ENCODE peak calls at places on chromosomes 3 and 15, in ten cellular contexts. One of them, this sample, is unnamed.

GRCh38 chr3:50587806-50588758 is 18.8 kb downstream of the HEMK1 start:
- DNase-seq in HL-60: no peak
- DNase-seq in GM04503: no peak
- DNase-seq in brain microvascular endothelial cell: no peak
- DNase-seq in NCI-H2029 treated with DMSO at 0.1 percent for 48 hours: no peak
- DNase-seq in NCI-H510A treated with DMSO at 0.1 percent for 48 hours: no peak
- DNase-seq in islet precursor cell: no peak
- DNase-seq in activated B cell treated with CpG ODN at 0.5 μM for 24 hours: no peak
- DNase-seq in A673: no peak
- DNase-seq in testis: no peak
- DNase-seq in this sample: no peak

GRCh38 chr3:58084166-58084565 is 75.9 kb downstream of the FLNB start:
- DNase-seq in HL-60: no peak
- DNase-seq in GM04503: no peak
- DNase-seq in brain microvascular endothelial cell: no peak
- DNase-seq in NCI-H2029 treated with DMSO at 0.1 percent for 48 hours: no peak
- DNase-seq in NCI-H510A treated with DMSO at 0.1 percent for 48 hours: no peak
- DNase-seq in islet precursor cell: no peak
- DNase-seq in activated B cell treated with CpG ODN at 0.5 μM for 24 hours: no peak
- DNase-seq in A673: no peak
- DNase-seq in testis: no peak
- DNase-seq in this sample: no peak

GRCh38 chr3:195771651-195772300 is 40.0 kb downstream of the MUC4 start:
- DNase-seq in HL-60: no peak
- DNase-seq in GM04503: no peak
- DNase-seq in brain microvascular endothelial cell: no peak
- DNase-seq in NCI-H2029 treated with DMSO at 0.1 percent for 48 hours: no peak
- DNase-seq in NCI-H510A treated with DMSO at 0.1 percent for 48 hours: no peak
- DNase-seq in islet precursor cell: peak
- DNase-seq in activated B cell treated with CpG ODN at 0.5 μM for 24 hours: no peak
- DNase-seq in A673: no peak
- DNase-seq in testis: no peak
- DNase-seq in this sample: peak

GRCh38 chr3:194687638-194688206 is 2.0 kb downstream of the FAM43A start:
- DNase-seq in HL-60: peak
- DNase-seq in GM04503: no peak
- DNase-seq in brain microvascular endothelial cell: peak
- DNase-seq in NCI-H2029 treated with DMSO at 0.1 percent for 48 hours: no peak
- DNase-seq in NCI-H510A treated with DMSO at 0.1 percent for 48 hours: peak
- DNase-seq in islet precursor cell: peak
- DNase-seq in activated B cell treated with CpG ODN at 0.5 μM for 24 hours: peak
- DNase-seq in A673: peak
- DNase-seq in testis: peak
- DNase-seq in this sample: peak

GRCh38 chr3:180391001-180391400 is 211.0 kb upstream of the TTC14 start:
- DNase-seq in HL-60: no peak
- DNase-seq in GM04503: no peak
- DNase-seq in brain microvascular endothelial cell: no peak
- DNase-seq in NCI-H2029 treated with DMSO at 0.1 percent for 48 hours: no peak
- DNase-seq in NCI-H510A treated with DMSO at 0.1 percent for 48 hours: no peak
- DNase-seq in islet precursor cell: no peak
- DNase-seq in activated B cell treated with CpG ODN at 0.5 μM for 24 hours: no peak
- DNase-seq in A673: no peak
- DNase-seq in testis: no peak
- DNase-seq in this sample: no peak

GRCh38 chr3:14768881-14769280 is 49.9 kb upstream of the FGD5 start:
- DNase-seq in HL-60: no peak
- DNase-seq in GM04503: no peak
- DNase-seq in brain microvascular endothelial cell: no peak
- DNase-seq in NCI-H2029 treated with DMSO at 0.1 percent for 48 hours: no peak
- DNase-seq in NCI-H510A treated with DMSO at 0.1 percent for 48 hours: no peak
- DNase-seq in islet precursor cell: peak
- DNase-seq in activated B cell treated with CpG ODN at 0.5 μM for 24 hours: no peak
- DNase-seq in A673: no peak
- DNase-seq in testis: peak
- DNase-seq in this sample: peak

GRCh38 chr3:149299938-149300791 is 33.3 kb downstream of the TM4SF18 start:
- DNase-seq in HL-60: peak
- DNase-seq in GM04503: peak
- DNase-seq in brain microvascular endothelial cell: peak
- DNase-seq in NCI-H2029 treated with DMSO at 0.1 percent for 48 hours: peak
- DNase-seq in NCI-H510A treated with DMSO at 0.1 percent for 48 hours: peak
- DNase-seq in islet precursor cell: peak
- DNase-seq in activated B cell treated with CpG ODN at 0.5 μM for 24 hours: no peak
- DNase-seq in A673: peak
- DNase-seq in testis: no peak
- DNase-seq in this sample: no peak

GRCh38 chr3:42876940-42877720 is 1.5 kb upstream of the CYP8B1 start:
- DNase-seq in HL-60: no peak
- DNase-seq in GM04503: no peak
- DNase-seq in brain microvascular endothelial cell: no peak
- DNase-seq in NCI-H2029 treated with DMSO at 0.1 percent for 48 hours: no peak
- DNase-seq in NCI-H510A treated with DMSO at 0.1 percent for 48 hours: no peak
- DNase-seq in islet precursor cell: no peak
- DNase-seq in activated B cell treated with CpG ODN at 0.5 μM for 24 hours: no peak
- DNase-seq in A673: no peak
- DNase-seq in testis: no peak
- DNase-seq in this sample: no peak

GRCh38 chr3:100954990-100955389 is 38.2 kb downstream of the ABI3BP start:
- DNase-seq in HL-60: no peak
- DNase-seq in GM04503: peak
- DNase-seq in brain microvascular endothelial cell: peak
- DNase-seq in NCI-H2029 treated with DMSO at 0.1 percent for 48 hours: no peak
- DNase-seq in NCI-H510A treated with DMSO at 0.1 percent for 48 hours: no peak
- DNase-seq in islet precursor cell: no peak
- DNase-seq in activated B cell treated with CpG ODN at 0.5 μM for 24 hours: no peak
- DNase-seq in A673: no peak
- DNase-seq in testis: peak
- DNase-seq in this sample: no peak

GRCh38 chr3:136141891-136142290 is 54.2 kb downstream of the MSL2 start:
- DNase-seq in HL-60: no peak
- DNase-seq in GM04503: no peak
- DNase-seq in brain microvascular endothelial cell: no peak
- DNase-seq in NCI-H2029 treated with DMSO at 0.1 percent for 48 hours: no peak
- DNase-seq in NCI-H510A treated with DMSO at 0.1 percent for 48 hours: no peak
- DNase-seq in islet precursor cell: no peak
- DNase-seq in activated B cell treated with CpG ODN at 0.5 μM for 24 hours: no peak
- DNase-seq in A673: no peak
- DNase-seq in testis: no peak
- DNase-seq in this sample: no peak

GRCh38 chr15:28459279-28459678 is 73.5 kb downstream of the GOLGA8G start:
- DNase-seq in HL-60: no peak
- DNase-seq in GM04503: no peak
- DNase-seq in brain microvascular endothelial cell: no peak
- DNase-seq in NCI-H2029 treated with DMSO at 0.1 percent for 48 hours: no peak
- DNase-seq in NCI-H510A treated with DMSO at 0.1 percent for 48 hours: no peak
- DNase-seq in islet precursor cell: no peak
- DNase-seq in activated B cell treated with CpG ODN at 0.5 μM for 24 hours: no peak
- DNase-seq in A673: no peak
- DNase-seq in testis: no peak
- DNase-seq in this sample: no peak

GRCh38 chr3:141561426-141562034 is 74.7 kb downstream of the RASA2 start:
- DNase-seq in HL-60: peak
- DNase-seq in GM04503: no peak
- DNase-seq in brain microvascular endothelial cell: peak
- DNase-seq in NCI-H2029 treated with DMSO at 0.1 percent for 48 hours: peak
- DNase-seq in NCI-H510A treated with DMSO at 0.1 percent for 48 hours: peak
- DNase-seq in islet precursor cell: no peak
- DNase-seq in activated B cell treated with CpG ODN at 0.5 μM for 24 hours: no peak
- DNase-seq in A673: peak
- DNase-seq in testis: peak
- DNase-seq in this sample: peak

GRCh38 chr3:67461667-67462142 is 192.7 kb downstream of the SUCLG2 start:
- DNase-seq in HL-60: no peak
- DNase-seq in GM04503: peak
- DNase-seq in brain microvascular endothelial cell: peak
- DNase-seq in NCI-H2029 treated with DMSO at 0.1 percent for 48 hours: no peak
- DNase-seq in NCI-H510A treated with DMSO at 0.1 percent for 48 hours: no peak
- DNase-seq in islet precursor cell: no peak
- DNase-seq in activated B cell treated with CpG ODN at 0.5 μM for 24 hours: no peak
- DNase-seq in A673: peak
- DNase-seq in testis: no peak
- DNase-seq in this sample: no peak

GRCh38 chr15:66483131-66483566 is 14.4 kb downstream of the SNAPC5 start:
- DNase-seq in HL-60: peak
- DNase-seq in GM04503: peak
- DNase-seq in brain microvascular endothelial cell: no peak
- DNase-seq in NCI-H2029 treated with DMSO at 0.1 percent for 48 hours: no peak
- DNase-seq in NCI-H510A treated with DMSO at 0.1 percent for 48 hours: no peak
- DNase-seq in islet precursor cell: no peak
- DNase-seq in activated B cell treated with CpG ODN at 0.5 μM for 24 hours: no peak
- DNase-seq in A673: no peak
- DNase-seq in testis: no peak
- DNase-seq in this sample: no peak

GRCh38 chr3:195461518-195462307 is 18.9 kb upstream of the ACAP2 start:
- DNase-seq in HL-60: no peak
- DNase-seq in GM04503: no peak
- DNase-seq in brain microvascular endothelial cell: no peak
- DNase-seq in NCI-H2029 treated with DMSO at 0.1 percent for 48 hours: no peak
- DNase-seq in NCI-H510A treated with DMSO at 0.1 percent for 48 hours: no peak
- DNase-seq in islet precursor cell: no peak
- DNase-seq in activated B cell treated with CpG ODN at 0.5 μM for 24 hours: no peak
- DNase-seq in A673: no peak
- DNase-seq in testis: no peak
- DNase-seq in this sample: no peak

GRCh38 chr3:142281474-142281873 is 56.1 kb upstream of the GK5 start:
- DNase-seq in HL-60: peak
- DNase-seq in GM04503: no peak
- DNase-seq in brain microvascular endothelial cell: no peak
- DNase-seq in NCI-H2029 treated with DMSO at 0.1 percent for 48 hours: no peak
- DNase-seq in NCI-H510A treated with DMSO at 0.1 percent for 48 hours: no peak
- DNase-seq in islet precursor cell: no peak
- DNase-seq in activated B cell treated with CpG ODN at 0.5 μM for 24 hours: no peak
- DNase-seq in A673: no peak
- DNase-seq in testis: no peak
- DNase-seq in this sample: no peak

GRCh38 chr3:51819709-51820406 is 40.8 kb upstream of the IQCF6 start:
- DNase-seq in HL-60: no peak
- DNase-seq in GM04503: no peak
- DNase-seq in brain microvascular endothelial cell: no peak
- DNase-seq in NCI-H2029 treated with DMSO at 0.1 percent for 48 hours: no peak
- DNase-seq in NCI-H510A treated with DMSO at 0.1 percent for 48 hours: no peak
- DNase-seq in islet precursor cell: no peak
- DNase-seq in activated B cell treated with CpG ODN at 0.5 μM for 24 hours: no peak
- DNase-seq in A673: peak
- DNase-seq in testis: peak
- DNase-seq in this sample: peak

GRCh38 chr15:70717237-70717793 is 46.0 kb downstream of the UACA start:
- DNase-seq in HL-60: no peak
- DNase-seq in GM04503: no peak
- DNase-seq in brain microvascular endothelial cell: no peak
- DNase-seq in NCI-H2029 treated with DMSO at 0.1 percent for 48 hours: no peak
- DNase-seq in NCI-H510A treated with DMSO at 0.1 percent for 48 hours: no peak
- DNase-seq in islet precursor cell: no peak
- DNase-seq in activated B cell treated with CpG ODN at 0.5 μM for 24 hours: no peak
- DNase-seq in A673: no peak
- DNase-seq in testis: no peak
- DNase-seq in this sample: no peak

GRCh38 chr3:45549961-45550360 is 44.6 kb upstream of the LIMD1 start:
- DNase-seq in HL-60: no peak
- DNase-seq in GM04503: no peak
- DNase-seq in brain microvascular endothelial cell: no peak
- DNase-seq in NCI-H2029 treated with DMSO at 0.1 percent for 48 hours: no peak
- DNase-seq in NCI-H510A treated with DMSO at 0.1 percent for 48 hours: no peak
- DNase-seq in islet precursor cell: peak
- DNase-seq in activated B cell treated with CpG ODN at 0.5 μM for 24 hours: no peak
- DNase-seq in A673: no peak
- DNase-seq in testis: peak
- DNase-seq in this sample: no peak

GRCh38 chr15:86624261-86625036 is 544.8 kb downstream of the AGBL1 start:
- DNase-seq in HL-60: peak
- DNase-seq in GM04503: peak
- DNase-seq in brain microvascular endothelial cell: peak
- DNase-seq in NCI-H2029 treated with DMSO at 0.1 percent for 48 hours: no peak
- DNase-seq in NCI-H510A treated with DMSO at 0.1 percent for 48 hours: no peak
- DNase-seq in islet precursor cell: peak
- DNase-seq in activated B cell treated with CpG ODN at 0.5 μM for 24 hours: no peak
- DNase-seq in A673: peak
- DNase-seq in testis: peak
- DNase-seq in this sample: peak

GRCh38 chr3:50242778-50243551 is 7.0 kb downstream of the GNAI2 start:
- DNase-seq in HL-60: peak
- DNase-seq in GM04503: no peak
- DNase-seq in brain microvascular endothelial cell: peak
- DNase-seq in NCI-H2029 treated with DMSO at 0.1 percent for 48 hours: no peak
- DNase-seq in NCI-H510A treated with DMSO at 0.1 percent for 48 hours: no peak
- DNase-seq in islet precursor cell: no peak
- DNase-seq in activated B cell treated with CpG ODN at 0.5 μM for 24 hours: peak
- DNase-seq in A673: no peak
- DNase-seq in testis: peak
- DNase-seq in this sample: peak

GRCh38 chr3:175057406-175057805 is 198.3 kb downstream of the NAALADL2 start:
- DNase-seq in HL-60: no peak
- DNase-seq in GM04503: no peak
- DNase-seq in brain microvascular endothelial cell: no peak
- DNase-seq in NCI-H2029 treated with DMSO at 0.1 percent for 48 hours: no peak
- DNase-seq in NCI-H510A treated with DMSO at 0.1 percent for 48 hours: no peak
- DNase-seq in islet precursor cell: no peak
- DNase-seq in activated B cell treated with CpG ODN at 0.5 μM for 24 hours: no peak
- DNase-seq in A673: peak
- DNase-seq in testis: no peak
- DNase-seq in this sample: no peak

GRCh38 chr3:62703423-62704167 is 171.6 kb downstream of the CADPS start:
- DNase-seq in HL-60: no peak
- DNase-seq in GM04503: no peak
- DNase-seq in brain microvascular endothelial cell: no peak
- DNase-seq in NCI-H2029 treated with DMSO at 0.1 percent for 48 hours: no peak
- DNase-seq in NCI-H510A treated with DMSO at 0.1 percent for 48 hours: no peak
- DNase-seq in islet precursor cell: no peak
- DNase-seq in activated B cell treated with CpG ODN at 0.5 μM for 24 hours: no peak
- DNase-seq in A673: no peak
- DNase-seq in testis: no peak
- DNase-seq in this sample: no peak

GRCh38 chr15:34084086-34084485 is 17.6 kb downstream of the EMC7 start:
- DNase-seq in HL-60: no peak
- DNase-seq in GM04503: peak
- DNase-seq in brain microvascular endothelial cell: no peak
- DNase-seq in NCI-H2029 treated with DMSO at 0.1 percent for 48 hours: no peak
- DNase-seq in NCI-H510A treated with DMSO at 0.1 percent for 48 hours: no peak
- DNase-seq in islet precursor cell: no peak
- DNase-seq in activated B cell treated with CpG ODN at 0.5 μM for 24 hours: no peak
- DNase-seq in A673: no peak
- DNase-seq in testis: no peak
- DNase-seq in this sample: no peak

GRCh38 chr3:172065967-172066762 is 26.8 kb downstream of the FNDC3B start:
- DNase-seq in HL-60: no peak
- DNase-seq in GM04503: no peak
- DNase-seq in brain microvascular endothelial cell: peak
- DNase-seq in NCI-H2029 treated with DMSO at 0.1 percent for 48 hours: no peak
- DNase-seq in NCI-H510A treated with DMSO at 0.1 percent for 48 hours: no peak
- DNase-seq in islet precursor cell: no peak
- DNase-seq in activated B cell treated with CpG ODN at 0.5 μM for 24 hours: no peak
- DNase-seq in A673: no peak
- DNase-seq in testis: no peak
- DNase-seq in this sample: no peak

GRCh38 chr3:149934524-149934923 is 36.2 kb downstream of the PFN2 start:
- DNase-seq in HL-60: peak
- DNase-seq in GM04503: peak
- DNase-seq in brain microvascular endothelial cell: peak
- DNase-seq in NCI-H2029 treated with DMSO at 0.1 percent for 48 hours: no peak
- DNase-seq in NCI-H510A treated with DMSO at 0.1 percent for 48 hours: no peak
- DNase-seq in islet precursor cell: no peak
- DNase-seq in activated B cell treated with CpG ODN at 0.5 μM for 24 hours: no peak
- DNase-seq in A673: no peak
- DNase-seq in testis: no peak
- DNase-seq in this sample: no peak

GRCh38 chr3:76177650-76178049 is 392.3 kb upstream of the ZNF717 start:
- DNase-seq in HL-60: no peak
- DNase-seq in GM04503: no peak
- DNase-seq in brain microvascular endothelial cell: no peak
- DNase-seq in NCI-H2029 treated with DMSO at 0.1 percent for 48 hours: no peak
- DNase-seq in NCI-H510A treated with DMSO at 0.1 percent for 48 hours: no peak
- DNase-seq in islet precursor cell: no peak
- DNase-seq in activated B cell treated with CpG ODN at 0.5 μM for 24 hours: no peak
- DNase-seq in A673: no peak
- DNase-seq in testis: no peak
- DNase-seq in this sample: no peak

GRCh38 chr3:5197470-5198312 is 10.2 kb downstream of the EDEM1 start:
- DNase-seq in HL-60: peak
- DNase-seq in GM04503: no peak
- DNase-seq in brain microvascular endothelial cell: no peak
- DNase-seq in NCI-H2029 treated with DMSO at 0.1 percent for 48 hours: no peak
- DNase-seq in NCI-H510A treated with DMSO at 0.1 percent for 48 hours: no peak
- DNase-seq in islet precursor cell: no peak
- DNase-seq in activated B cell treated with CpG ODN at 0.5 μM for 24 hours: no peak
- DNase-seq in A673: no peak
- DNase-seq in testis: no peak
- DNase-seq in this sample: no peak

This sample was measured in H7.